ENCODE peak calls at places on chromosomes 4 and X, in nine cellular contexts. One of them, this sample, is unnamed.

GRCh38 chr4:62399242-62399641 is 1199.1 kb downstream of the ADGRL3 start:
- DNase-seq in H1: no peak
- DNase-seq in transverse colon: no peak
- DNase-seq in sigmoid colon: no peak
- DNase-seq in GM12878: no peak
- DNase-seq in ovary: no peak
- DNase-seq in HepG2: no peak
- DNase-seq in suprapubic skin: no peak
- DNase-seq in A549: no peak
- DNase-seq in this sample: no peak

GRCh38 chr4:102452854-102453253 is 48.3 kb upstream of the NFKB1 start:
- DNase-seq in GM12878: no peak
- DNase-seq in H1: no peak
- DNase-seq in HepG2: no peak
- DNase-seq in sigmoid colon: no peak
- DNase-seq in suprapubic skin: no peak
- DNase-seq in A549: no peak
- DNase-seq in transverse colon: no peak
- DNase-seq in ovary: no peak
- DNase-seq in this sample: no peak

GRCh38 chr4:2694691-2695090 is 61.4 kb downstream of the TNIP2 start:
- DNase-seq in sigmoid colon: no peak
- DNase-seq in transverse colon: no peak
- DNase-seq in GM12878: no peak
- DNase-seq in suprapubic skin: no peak
- DNase-seq in ovary: no peak
- DNase-seq in HepG2: no peak
- DNase-seq in H1: no peak
- DNase-seq in A549: no peak
- DNase-seq in this sample: no peak

GRCh38 chrX:68710870-68711576 is 63.6 kb downstream of the STARD8 start:
- DNase-seq in HepG2: peak; percentile 40
- DNase-seq in suprapubic skin: no peak
- DNase-seq in ovary: peak; percentile 27
- DNase-seq in A549: peak; percentile 73
- DNase-seq in GM12878: no peak
- DNase-seq in sigmoid colon: peak; percentile 77
- DNase-seq in H1: peak; percentile 56
- DNase-seq in transverse colon: no peak
- DNase-seq in this sample: peak; percentile 52

GRCh38 chr4:2818351-2818939 is 25.2 kb upstream of the ADD1 start:
- DNase-seq in sigmoid colon: no peak
- DNase-seq in suprapubic skin: no peak
- DNase-seq in ovary: no peak
- DNase-seq in transverse colon: no peak
- DNase-seq in H1: peak; percentile 80
- DNase-seq in HepG2: no peak
- DNase-seq in GM12878: no peak
- DNase-seq in A549: no peak
- DNase-seq in this sample: no peak

GRCh38 chr4:147736458-147736857 is 4.6 kb downstream of the ARHGAP10 start:
- DNase-seq in sigmoid colon: no peak
- DNase-seq in HepG2: no peak
- DNase-seq in H1: no peak
- DNase-seq in suprapubic skin: no peak
- DNase-seq in GM12878: no peak
- DNase-seq in ovary: no peak
- DNase-seq in A549: peak; percentile 15
- DNase-seq in transverse colon: no peak
- DNase-seq in this sample: no peak

GRCh38 chrX:136112781-136113180 is 34.6 kb upstream of the FHL1 start:
- DNase-seq in A549: no peak
- DNase-seq in transverse colon: no peak
- DNase-seq in ovary: no peak
- DNase-seq in GM12878: no peak
- DNase-seq in H1: no peak
- DNase-seq in suprapubic skin: no peak
- DNase-seq in sigmoid colon: no peak
- DNase-seq in HepG2: no peak
- DNase-seq in this sample: no peak

GRCh38 chrX:96715412-96715940 is 30.8 kb downstream of the DIAPH2 start:
- DNase-seq in A549: no peak
- DNase-seq in sigmoid colon: no peak
- DNase-seq in ovary: no peak
- DNase-seq in suprapubic skin: no peak
- DNase-seq in GM12878: no peak
- DNase-seq in H1: no peak
- DNase-seq in transverse colon: no peak
- DNase-seq in HepG2: no peak
- DNase-seq in this sample: no peak

GRCh38 chr4:30828290-30828926 is 108.2 kb downstream of the PCDH7 start:
- DNase-seq in ovary: no peak
- DNase-seq in transverse colon: no peak
- DNase-seq in GM12878: no peak
- DNase-seq in A549: no peak
- DNase-seq in HepG2: no peak
- DNase-seq in H1: no peak
- DNase-seq in suprapubic skin: no peak
- DNase-seq in sigmoid colon: no peak
- DNase-seq in this sample: no peak

GRCh38 chr4:6272863-6273660 is 3.4 kb downstream of the WFS1 start:
- DNase-seq in GM12878: no peak
- DNase-seq in transverse colon: no peak
- DNase-seq in H1: no peak
- DNase-seq in HepG2: peak; percentile 70
- DNase-seq in ovary: peak; percentile 45
- DNase-seq in sigmoid colon: no peak
- DNase-seq in A549: peak; percentile 45
- DNase-seq in suprapubic skin: no peak
- DNase-seq in this sample: no peak

GRCh38 chr4:177380730-177381287 is 61.4 kb downstream of the AGA start:
- DNase-seq in A549: peak; percentile 17
- DNase-seq in ovary: no peak
- DNase-seq in H1: peak; percentile 72
- DNase-seq in HepG2: peak; percentile 64
- DNase-seq in GM12878: no peak
- DNase-seq in sigmoid colon: no peak
- DNase-seq in suprapubic skin: no peak
- DNase-seq in transverse colon: no peak
- DNase-seq in this sample: no peak

GRCh38 chr4:37068580-37068979 is 176.0 kb upstream of the NWD2 start:
- DNase-seq in transverse colon: no peak
- DNase-seq in sigmoid colon: no peak
- DNase-seq in GM12878: no peak
- DNase-seq in HepG2: peak; percentile 2
- DNase-seq in A549: peak; percentile 0
- DNase-seq in suprapubic skin: no peak
- DNase-seq in H1: peak; percentile 68
- DNase-seq in ovary: no peak
- DNase-seq in this sample: no peak

GRCh38 chr4:189090174-189090814 is 850.4 kb upstream of the FRG1 start:
- DNase-seq in transverse colon: no peak
- DNase-seq in sigmoid colon: no peak
- DNase-seq in HepG2: peak; percentile 1
- DNase-seq in suprapubic skin: no peak
- DNase-seq in A549: peak; percentile 13
- DNase-seq in ovary: no peak
- DNase-seq in GM12878: no peak
- DNase-seq in H1: no peak
- DNase-seq in this sample: no peak

GRCh38 chrX:25873196-25873595 is 264.9 kb upstream of the MAGEB18 start:
- DNase-seq in ovary: no peak
- DNase-seq in GM12878: no peak
- DNase-seq in sigmoid colon: no peak
- DNase-seq in transverse colon: no peak
- DNase-seq in A549: no peak
- DNase-seq in H1: no peak
- DNase-seq in suprapubic skin: no peak
- DNase-seq in HepG2: no peak
- DNase-seq in this sample: no peak

DNA sequence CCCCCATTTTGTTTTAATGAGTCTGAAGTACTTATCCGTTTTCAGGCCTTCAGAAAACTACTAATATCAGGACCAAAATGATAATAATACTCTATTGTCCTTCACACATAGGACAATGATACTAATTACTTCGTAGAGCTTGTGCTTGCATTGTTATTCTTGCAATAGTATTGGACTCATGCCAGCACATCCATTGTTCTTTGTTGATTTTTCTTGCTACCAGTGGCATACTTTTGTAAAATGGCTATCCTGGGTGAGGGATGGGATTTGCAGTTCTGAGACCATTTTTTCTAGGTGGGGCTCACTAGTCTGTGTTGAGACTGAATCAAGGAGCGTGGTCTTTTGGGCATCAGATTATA is 195.3 kb downstream of the MAML3 start:
- DNase-seq in sigmoid colon: no peak
- DNase-seq in ovary: no peak
- DNase-seq in transverse colon: no peak
- DNase-seq in GM12878: no peak
- DNase-seq in HepG2: no peak
- DNase-seq in suprapubic skin: no peak
- DNase-seq in H1: no peak
- DNase-seq in A549: no peak
- DNase-seq in this sample: no peak
- TF ChIP-seq EP300 in sigmoid colon: no peak
- TF ChIP-seq EP300 in ovary: no peak
- TF ChIP-seq EP300 in transverse colon: no peak
- TF ChIP-seq EP300 in GM12878: no peak
- TF ChIP-seq EP300 in HepG2: no peak
- TF ChIP-seq EP300 in suprapubic skin: no peak
- TF ChIP-seq EP300 in H1: no peak
- TF ChIP-seq EP300 in A549: no peak
- TF ChIP-seq EP300 in this sample: no peak

DNA sequence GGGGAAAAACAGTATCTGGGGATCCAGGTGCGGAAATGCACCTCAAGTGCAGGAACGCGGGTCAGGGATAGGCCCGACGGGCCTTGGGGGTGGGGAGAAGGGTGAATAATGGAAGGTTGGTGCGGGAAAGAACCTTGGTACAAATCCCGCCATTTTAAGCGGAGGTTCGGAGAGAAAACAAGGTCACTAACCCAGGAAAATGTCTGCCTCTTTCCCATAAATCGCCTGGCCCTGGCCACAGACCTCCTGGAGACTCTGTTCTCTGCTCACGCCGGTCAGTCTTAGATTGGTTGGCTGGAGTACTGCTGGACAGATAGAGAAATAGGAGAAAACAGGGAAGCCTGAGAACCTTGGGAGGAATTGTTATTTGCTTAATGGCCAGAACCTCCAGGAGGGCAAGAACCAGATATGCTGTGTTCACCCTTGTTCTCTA is 897 bp upstream of the FBXL5 start:
- DNase-seq in GM12878: no peak
- DNase-seq in sigmoid colon: no peak
- DNase-seq in HepG2: no peak
- DNase-seq in transverse colon: no peak
- DNase-seq in A549: no peak
- DNase-seq in ovary: no peak
- DNase-seq in suprapubic skin: no peak
- DNase-seq in H1: peak; percentile 75
- DNase-seq in this sample: no peak
- H3K27ac ChIP-seq in GM12878: peak overlapping the region; percentile 95
- H3K27ac ChIP-seq in sigmoid colon: peak overlapping the region; percentile 97
- H3K27ac ChIP-seq in HepG2: peak overlapping the region; percentile 85
- H3K27ac ChIP-seq in transverse colon: peak overlapping the region; percentile 98
- H3K27ac ChIP-seq in A549: peak overlapping the region; percentile 89
- H3K27ac ChIP-seq in ovary: peak overlapping the region; percentile 98
- H3K27ac ChIP-seq in suprapubic skin: peak overlapping the region; percentile 96
- H3K27ac ChIP-seq in H1: peak overlapping the region; percentile 100
- H3K27ac ChIP-seq in this sample: peak overlapping the region; percentile 99

GRCh38 chr4:109079177-109079576 is 223.3 kb downstream of the COL25A1 start:
- DNase-seq in GM12878: no peak
- DNase-seq in A549: no peak
- DNase-seq in transverse colon: no peak
- DNase-seq in H1: no peak
- DNase-seq in sigmoid colon: no peak
- DNase-seq in HepG2: no peak
- DNase-seq in ovary: no peak
- DNase-seq in suprapubic skin: no peak
- DNase-seq in this sample: no peak

GRCh38 chr4:109075617-109076016 is 226.8 kb downstream of the COL25A1 start:
- DNase-seq in sigmoid colon: no peak
- DNase-seq in transverse colon: no peak
- DNase-seq in A549: no peak
- DNase-seq in ovary: no peak
- DNase-seq in suprapubic skin: no peak
- DNase-seq in HepG2: no peak
- DNase-seq in H1: no peak
- DNase-seq in GM12878: no peak
- DNase-seq in this sample: no peak

GRCh38 chr4:109078724-109079123 is 223.7 kb downstream of the COL25A1 start:
- DNase-seq in suprapubic skin: no peak
- DNase-seq in ovary: no peak
- DNase-seq in transverse colon: no peak
- DNase-seq in HepG2: no peak
- DNase-seq in GM12878: no peak
- DNase-seq in A549: no peak
- DNase-seq in H1: no peak
- DNase-seq in sigmoid colon: no peak
- DNase-seq in this sample: no peak

GRCh38 chr4:109077486-109077885 is 225.0 kb downstream of the COL25A1 start:
- DNase-seq in transverse colon: no peak
- DNase-seq in GM12878: no peak
- DNase-seq in H1: no peak
- DNase-seq in sigmoid colon: no peak
- DNase-seq in HepG2: no peak
- DNase-seq in suprapubic skin: no peak
- DNase-seq in ovary: no peak
- DNase-seq in A549: no peak
- DNase-seq in this sample: no peak

DNA sequence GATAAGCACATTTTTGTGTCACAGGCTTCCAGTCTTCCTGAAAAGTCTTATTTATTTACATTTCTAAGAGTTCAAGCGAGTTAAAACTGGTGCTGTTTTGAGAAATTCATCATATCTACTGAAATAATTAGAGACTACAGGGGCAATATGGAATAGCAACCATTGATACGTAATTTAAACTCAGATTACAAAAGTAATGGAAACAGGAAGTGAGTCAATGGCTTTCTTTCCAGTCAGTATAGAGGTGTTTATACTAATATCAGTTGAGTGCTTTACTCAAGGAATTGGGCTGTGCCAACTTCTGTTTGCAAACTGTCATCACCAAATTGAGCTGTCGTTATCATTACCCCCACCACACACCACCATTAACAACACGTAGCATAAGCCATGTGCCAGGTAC is 222.7 kb downstream of the COL25A1 start:
- DNase-seq in H1: no peak
- DNase-seq in A549: no peak
- DNase-seq in sigmoid colon: no peak
- DNase-seq in suprapubic skin: no peak
- DNase-seq in transverse colon: no peak
- DNase-seq in GM12878: no peak
- DNase-seq in HepG2: no peak
- DNase-seq in ovary: no peak
- DNase-seq in this sample: no peak
- TF ChIP-seq EP300 in H1: no peak
- TF ChIP-seq EP300 in A549: no peak
- TF ChIP-seq EP300 in sigmoid colon: no peak
- TF ChIP-seq EP300 in suprapubic skin: no peak
- TF ChIP-seq EP300 in transverse colon: no peak
- TF ChIP-seq EP300 in GM12878: no peak
- TF ChIP-seq EP300 in HepG2: no peak
- TF ChIP-seq EP300 in ovary: no peak
- TF ChIP-seq EP300 in this sample: no peak

GRCh38 chr4:158809611-158810486 is 41.0 kb downstream of the FNIP2 start:
- DNase-seq in GM12878: peak; percentile 89
- DNase-seq in sigmoid colon: no peak
- DNase-seq in ovary: no peak
- DNase-seq in A549: no peak
- DNase-seq in H1: no peak
- DNase-seq in transverse colon: peak; percentile 43
- DNase-seq in HepG2: no peak
- DNase-seq in suprapubic skin: no peak
- DNase-seq in this sample: no peak
- H3K27ac ChIP-seq in GM12878: peak overlapping the region; percentile 43
- H3K27ac ChIP-seq in sigmoid colon: peak overlapping the region; percentile 83
- H3K27ac ChIP-seq in ovary: no peak overlapping the region
- H3K27ac ChIP-seq in A549: no peak overlapping the region
- H3K27ac ChIP-seq in H1: no peak overlapping the region
- H3K27ac ChIP-seq in transverse colon: peak overlapping the region; percentile 90
- H3K27ac ChIP-seq in HepG2: no peak overlapping the region
- H3K27ac ChIP-seq in suprapubic skin: peak overlapping the region; percentile 85
- H3K27ac ChIP-seq in this sample: no peak overlapping the region